ENCODE peak calls at places on chromosomes 7 and 10, in nine cellular contexts. V, T, I, F, D, S, H, Q and Y are unnamed samples.

GRCh38 chr7:94374231-94374630 is 20.5 kb upstream of the COL1A2 start:
- DNase-seq in V (peak; percentile 36), T (peak; percentile 93), I (peak; percentile 66), F (peak; percentile 59), D (peak; percentile 97), S (peak; percentile 43), H (peak; percentile 62), Q (peak; percentile 83), Y (no peak)

GRCh38 chr7:96238976-96239766 is 82.7 kb downstream of the SLC25A13 start:
- DNase-seq in V (no peak), T (peak; percentile 27), I (no peak), F (no peak), D (peak; percentile 8), S (no peak), H (no peak), Q (no peak), Y (no peak)

GRCh38 chr7:131218727-131219128 is 108.9 kb upstream of the MKLN1 start:
- DNase-seq in V (no peak), T (no peak), I (no peak), F (no peak), D (no peak), S (no peak), H (no peak), Q (no peak), Y (no peak)

GRCh38 chr10:6755891-6756460 is 175.9 kb upstream of the PRKCQ start:
- DNase-seq in V (no peak), T (peak; percentile 87), I (no peak), F (no peak), D (no peak), S (no peak), H (no peak), Q (no peak), Y (no peak)

GRCh38 chr7:102874166-102874829 is 38.5 kb upstream of the LRRC17 start:
- DNase-seq in V (no peak), T (peak; percentile 94), I (no peak), F (no peak), D (peak; percentile 84), S (no peak), H (no peak), Q (no peak), Y (no peak)

GRCh38 chr7:111958889-111959288 is 247.3 kb downstream of the DOCK4 start:
- DNase-seq in V (no peak), T (no peak), I (no peak), F (no peak), D (no peak), S (no peak), H (no peak), Q (no peak), Y (no peak)

GRCh38 chr7:1893025-1893424 is 222.9 kb downstream of the ELFN1 start:
- DNase-seq in V (no peak), T (no peak), I (no peak), F (no peak), D (no peak), S (no peak), H (no peak), Q (no peak), Y (no peak)

GRCh38 chr7:158276414-158277218 is 311.0 kb downstream of the PTPRN2 start:
- DNase-seq in V (no peak), T (no peak), I (peak; percentile 44), F (no peak), D (no peak), S (peak; percentile 3), H (no peak), Q (no peak), Y (no peak)

GRCh38 chr7:96949766-96950165 is 55.6 kb upstream of the DLX6 start:
- DNase-seq in V (no peak), T (no peak), I (no peak), F (no peak), D (peak; percentile 72), S (no peak), H (no peak), Q (no peak), Y (no peak)

GRCh38 chr10:416091-416515 is 273.4 kb downstream of the DIP2C start:
- DNase-seq in V (no peak), T (no peak), I (no peak), F (no peak), D (peak; percentile 34), S (peak; percentile 41), H (no peak), Q (peak; percentile 85), Y (no peak)
- TF ChIP-seq CTCF in V (no peak), T (no peak), I (no peak), F (no peak), D (no peak), S (no peak), H (no peak), Q (peak; percentile 79), Y (no peak)

GRCh38 chr10:106175760-106176377 is 988.6 kb downstream of the SORCS1 start:
- DNase-seq in V (no peak), T (no peak), I (no peak), F (no peak), D (peak; percentile 29), S (no peak), H (no peak), Q (no peak), Y (no peak)
- TF ChIP-seq CTCF in V (peak; percentile 19), T (peak; percentile 42), I (peak; percentile 44), F (no peak), D (peak; percentile 40), S (peak; percentile 26), H (no peak), Q (peak; percentile 88), Y (no peak)

GRCh38 chr10:73398024-73398423 is 15.8 kb downstream of the ANXA7 start:
- DNase-seq in V (no peak), T (no peak), I (no peak), F (no peak), D (no peak), S (peak; percentile 67), H (no peak), Q (peak; percentile 68), Y (no peak)
- TF ChIP-seq CTCF in V (no peak), T (peak; percentile 12), I (peak; percentile 12), F (no peak), D (no peak), S (peak; percentile 34), H (no peak), Q (peak; percentile 61), Y (no peak)

GRCh38 chr10:46104071-46104585 is 58.1 kb upstream of the MSMB start:
- DNase-seq in V (no peak), T (no peak), I (no peak), F (no peak), D (no peak), S (no peak), H (no peak), Q (no peak), Y (no peak)

GRCh38 chr10:46106410-46107255 is 60.6 kb upstream of the MSMB start:
- DNase-seq in V (peak; percentile 59), T (peak; percentile 12), I (peak; percentile 84), F (peak; percentile 42), D (peak; percentile 15), S (peak; percentile 75), H (peak; percentile 27), Q (peak; percentile 92), Y (no peak)
- TF ChIP-seq CTCF in V (peak; percentile 5), T (no peak), I (peak; percentile 18), F (no peak), D (no peak), S (no peak), H (no peak), Q (peak; percentile 28), Y (no peak)

GRCh38 chr10:111990734-111991133 is 192.8 kb downstream of the GPAM start:
- DNase-seq in V (no peak), T (no peak), I (no peak), F (no peak), D (no peak), S (peak; percentile 28), H (no peak), Q (peak; percentile 53), Y (no peak)
- TF ChIP-seq CTCF in V (no peak), T (no peak), I (no peak), F (no peak), D (peak; percentile 8), S (no peak), H (no peak), Q (peak; percentile 67), Y (no peak)

GRCh38 chr10:62259456-62259855 is 9.2 kb downstream of the RTKN2 start:
- DNase-seq in V (no peak), T (no peak), I (no peak), F (no peak), D (no peak), S (no peak), H (no peak), Q (no peak), Y (no peak)

GRCh38 chr10:62264126-62264525 is 4.5 kb downstream of the RTKN2 start:
- DNase-seq in V (no peak), T (no peak), I (no peak), F (no peak), D (no peak), S (no peak), H (no peak), Q (no peak), Y (no peak)

GRCh38 chr10:62259998-62260397 is 8.6 kb downstream of the RTKN2 start:
- DNase-seq in V (no peak), T (no peak), I (no peak), F (no peak), D (no peak), S (no peak), H (no peak), Q (no peak), Y (no peak)

GRCh38 chr10:62258926-62259325 is 9.7 kb downstream of the RTKN2 start:
- DNase-seq in V (no peak), T (no peak), I (no peak), F (no peak), D (no peak), S (no peak), H (no peak), Q (no peak), Y (no peak)

DNA sequence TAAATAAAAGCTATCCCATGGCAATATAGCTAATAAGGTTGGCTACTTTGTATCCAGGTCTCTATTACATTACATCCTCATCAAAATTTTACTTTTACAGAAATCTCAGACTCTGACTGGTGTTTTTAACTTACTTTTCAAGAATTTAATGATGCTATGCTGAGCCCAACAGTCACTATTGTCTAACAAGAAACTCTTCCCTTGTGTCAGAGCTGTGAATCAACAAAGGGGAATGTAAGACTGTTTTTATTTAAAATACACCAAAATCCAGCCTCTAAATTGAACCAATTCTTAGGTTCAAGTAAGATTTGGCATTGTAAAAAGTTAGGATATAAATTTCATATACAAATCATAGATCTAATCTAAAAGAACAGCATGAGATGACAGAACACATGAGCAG is 7.0 kb downstream of the RTKN2 start:
- DNase-seq in V (no peak), T (peak; percentile 63), I (no peak), F (no peak), D (peak; percentile 60), S (no peak), H (no peak), Q (no peak), Y (no peak)
- TF ChIP-seq CTCF in V (no peak), T (no peak), I (no peak), F (no peak), D (no peak), S (no peak), H (no peak), Q (no peak), Y (no peak)